ENCODE peak calls at places on chromosomes 6 and 20, in six cellular contexts. H is activated CD8-positive, alpha-beta memory T cell treated with anti-CD3 and anti-CD28 coated beads for 48 hours; Q is activated CD4-positive, alpha-beta T cell treated with anti-CD3 and anti-CD28 coated beads, Interleukin-2, amount 50 U/mL, for 48 hours; M is DMS153; G is Calu3; E is NCI-H446. N is an unnamed sample.

GRCh38 chr6:44432227-44432626 is 44.7 kb downstream of the CDC5L start:
- DNase-seq in H (no peak), Q (no peak), M (no peak), G (no peak), E (no peak), N (no peak)

GRCh38 chr20:50245561-50246366 is 55.1 kb downstream of the CEBPB start:
- DNase-seq in H (no peak), Q (no peak), M (no peak), G (peak; percentile 63), E (no peak), N (no peak)

GRCh38 chr20:19945732-19946670 is 71.2 kb upstream of the NAA20 start:
- DNase-seq in H (no peak), Q (no peak), M (no peak), G (peak; percentile 10), E (no peak), N (no peak)

GRCh38 chr6:125008261-125008671 is 46.0 kb downstream of the RNF217 start:
- DNase-seq in H (no peak), Q (no peak), M (no peak), G (no peak), E (no peak), N (no peak)

GRCh38 chr6:34630040-34630439 is 66.5 kb downstream of the ILRUN start:
- DNase-seq in H (no peak), Q (no peak), M (no peak), G (no peak), E (no peak), N (no peak)

GRCh38 chr6:33610057-33610456 is 11.1 kb upstream of the ITPR3 start:
- DNase-seq in H (no peak), Q (no peak), M (no peak), G (no peak), E (no peak), N (no peak)

GRCh38 chr6:7421066-7421465 is 31.5 kb downstream of the RIOK1 start:
- DNase-seq in H (no peak), Q (no peak), M (no peak), G (no peak), E (no peak), N (no peak)

GRCh38 chr6:139336488-139336887 is 38.0 kb downstream of the CITED2 start:
- DNase-seq in H (no peak), Q (no peak), M (no peak), G (peak; percentile 11), E (peak; percentile 25), N (peak; percentile 58)

GRCh38 chr6:28351493-28351925 is 1.8 kb downstream of the ZKSCAN3 start:
- DNase-seq in H (no peak), Q (no peak), M (no peak), G (no peak), E (no peak), N (no peak)

GRCh38 chr20:18506744-18507143 is 996 bp upstream of the SEC23B start:
- DNase-seq in H (no peak), Q (peak; percentile 16), M (no peak), G (no peak), E (no peak), N (no peak)

GRCh38 chr6:129641344-129641743 is 68.6 kb downstream of the ARHGAP18 start:
- DNase-seq in H (no peak), Q (no peak), M (no peak), G (no peak), E (no peak), N (no peak)

GRCh38 chr6:129251669-129252376 is 368.9 kb downstream of the LAMA2 start:
- DNase-seq in H (peak; percentile 30), Q (peak; percentile 64), M (peak; percentile 9), G (peak; percentile 60), E (peak; percentile 43), N (peak; percentile 18)

GRCh38 chr6:3317741-3318211 is 59.0 kb downstream of the PSMG4 start:
- DNase-seq in H (no peak), Q (no peak), M (no peak), G (no peak), E (no peak), N (no peak)

GRCh38 chr6:3114377-3114776 is 4.1 kb upstream of the BPHL start:
- DNase-seq in H (no peak), Q (no peak), M (no peak), G (no peak), E (no peak), N (no peak)

GRCh38 chr20:56429496-56429895 is 17.4 kb downstream of the CASS4 start:
- DNase-seq in H (no peak), Q (peak; percentile 57), M (no peak), G (no peak), E (no peak), N (no peak)

GRCh38 chr6:129929433-129929832 is 68.3 kb upstream of the TMEM244 start:
- DNase-seq in H (no peak), Q (no peak), M (no peak), G (no peak), E (peak; percentile 24), N (no peak)

N was measured in NCI-H1092 treated with DMSO at 0.1 percent for 48 hours.